ENCODE peak calls at places on chromosomes 4 and X, in seven cellular contexts. K, O, W, R, Z, A and D are unnamed samples.

GRCh38 chr4:17236686-17237085 is 275.2 kb downstream of the QDPR start:
- DNase-seq in A (no peak), Z (no peak), K (no peak), O (no peak), R (no peak), W (peak), D (no peak)

GRCh38 chrX:132493095-132493494 is 4.3 kb upstream of the MBNL3 start:
- DNase-seq in O (no peak), A (no peak), W (no peak), Z (no peak), R (no peak), K (no peak), D (no peak)

GRCh38 chr4:17027495-17027894 is 129.1 kb upstream of the LDB2 start:
- DNase-seq in Z (peak), A (no peak), W (peak), K (peak), O (no peak), R (no peak), D (no peak)

GRCh38 chr4:1452431-1453051 is 46.3 kb upstream of the NKX1-1 start:
- DNase-seq in Z (no peak), R (no peak), K (no peak), A (no peak), W (no peak), O (no peak), D (no peak)

GRCh38 chr4:53116959-53117358 is 248.9 kb downstream of the SCFD2 start:
- DNase-seq in A (no peak), W (peak), R (no peak), O (peak), Z (no peak), K (no peak), D (no peak)

GRCh38 chr4:24001486-24001885 is 111.6 kb upstream of the PPARGC1A start:
- DNase-seq in R (no peak), O (no peak), W (no peak), A (no peak), K (no peak), Z (no peak), D (no peak)

GRCh38 chrX:8668797-8669196 is 63.1 kb downstream of the ANOS1 start:
- DNase-seq in O (peak), R (peak), K (no peak), Z (no peak), A (no peak), W (no peak), D (no peak)

GRCh38 chr4:11455201-11455835 is 26.6 kb upstream of the HS3ST1 start:
- DNase-seq in Z (no peak), W (no peak), R (no peak), K (no peak), A (no peak), O (no peak), D (no peak)

GRCh38 chr4:2070421-2071251 is 11.5 kb downstream of the NAT8L start:
- DNase-seq in R (peak), K (no peak), O (no peak), A (no peak), Z (no peak), W (no peak), D (no peak)

GRCh38 chr4:90403781-90404180 is 276.6 kb downstream of the CCSER1 start:
- DNase-seq in Z (no peak), O (no peak), R (no peak), K (no peak), A (no peak), W (peak), D (no peak)

GRCh38 chrX:85627363-85627762 is 247.9 kb upstream of the POF1B start:
- DNase-seq in R (no peak), Z (no peak), W (peak), K (no peak), O (no peak), A (no peak), D (no peak)
- TF ChIP-seq CTCF in R (peak), Z (peak), W (peak), K (peak), O (peak), A (no peak), D (peak)

GRCh38 chrX:109635151-109635550 is 10.2 kb upstream of the KCNE5 start:
- DNase-seq in A (no peak), O (no peak), Z (no peak), R (peak), K (peak), W (peak), D (no peak)
- TF ChIP-seq CTCF in A (peak), O (peak), Z (peak), R (peak), K (peak), W (peak), D (peak)

GRCh38 chr4:183718876-183719275 is 59.8 kb downstream of the TRAPPC11 start:
- DNase-seq in R (no peak), O (no peak), W (no peak), K (no peak), A (no peak), Z (no peak), D (no peak)

GRCh38 chr4:183723561-183724228 is 64.6 kb downstream of the TRAPPC11 start:
- DNase-seq in Z (no peak), R (no peak), A (no peak), K (no peak), W (no peak), O (no peak), D (no peak)

GRCh38 chr4:183716302-183716701 is 57.2 kb downstream of the TRAPPC11 start:
- DNase-seq in K (no peak), A (no peak), R (no peak), W (no peak), O (no peak), Z (no peak), D (no peak)

GRCh38 chr4:183722738-183723560 is 63.9 kb downstream of the TRAPPC11 start:
- DNase-seq in K (peak), Z (no peak), R (peak), O (peak), W (peak), A (peak), D (peak)

DNA sequence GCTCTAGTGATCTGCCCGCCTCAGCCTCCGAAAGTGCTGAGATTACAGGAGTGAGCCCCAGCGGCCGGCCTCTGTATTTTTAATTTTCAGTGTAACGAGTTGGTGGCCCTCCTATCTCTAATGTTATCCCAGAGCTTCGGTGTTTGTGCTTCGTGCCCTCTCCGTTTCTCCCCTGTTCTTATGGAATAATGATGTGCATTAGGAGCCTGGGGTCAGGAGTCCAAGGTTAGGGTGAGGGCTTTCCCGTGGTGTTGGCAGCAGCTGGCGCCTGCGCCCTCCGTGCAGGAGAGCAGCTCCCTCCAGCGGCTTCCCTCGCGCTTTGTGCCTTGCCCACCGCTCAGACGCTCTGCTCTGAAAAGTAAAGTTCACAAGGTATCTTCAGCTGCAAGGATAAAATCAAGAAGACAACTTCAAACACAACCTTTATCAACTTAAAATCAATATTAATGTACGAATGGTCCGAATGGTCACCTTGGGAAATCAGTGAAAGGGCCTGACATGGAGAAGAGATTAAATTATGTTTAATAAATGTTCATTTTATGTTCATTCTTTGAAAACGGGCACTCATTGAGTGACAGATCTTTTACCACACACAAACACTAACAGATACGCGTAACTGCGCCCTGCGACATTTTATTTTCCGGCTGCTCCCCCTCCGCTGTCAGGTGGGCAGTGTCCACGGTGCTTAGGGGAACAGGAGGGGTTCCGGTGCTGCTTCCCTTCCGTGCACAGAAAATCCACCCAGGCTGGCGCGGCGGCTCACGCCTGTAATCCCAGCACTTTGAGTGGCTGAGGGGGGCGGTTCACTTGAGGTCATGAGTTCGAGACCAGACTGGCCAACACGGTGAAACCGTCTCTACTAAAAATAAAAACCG is 62.4 kb downstream of the TRAPPC11 start:
- DNase-seq in W (peak), Z (no peak), K (no peak), R (peak), O (peak), A (no peak), D (peak)
- TF ChIP-seq CTCF in W (peak), Z (peak), K (no peak), R (peak), O (no peak), A (no peak), D (peak)

GRCh38 chr4:26999689-27000088 is 139.0 kb downstream of the STIM2 start:
- DNase-seq in R (no peak), O (no peak), A (no peak), Z (no peak), W (no peak), K (no peak), D (no peak)

GRCh38 chr4:27001398-27002164 is 140.9 kb downstream of the STIM2 start:
- DNase-seq in O (no peak), K (no peak), R (peak), W (no peak), Z (no peak), A (no peak), D (no peak)

GRCh38 chr4:27003602-27004238 is 143.1 kb downstream of the STIM2 start:
- DNase-seq in A (no peak), R (no peak), O (no peak), K (no peak), Z (no peak), W (peak), D (no peak)

GRCh38 chr4:27000122-27000521 is 139.5 kb downstream of the STIM2 start:
- DNase-seq in W (no peak), O (no peak), R (no peak), K (no peak), Z (no peak), A (no peak), D (no peak)

DNA sequence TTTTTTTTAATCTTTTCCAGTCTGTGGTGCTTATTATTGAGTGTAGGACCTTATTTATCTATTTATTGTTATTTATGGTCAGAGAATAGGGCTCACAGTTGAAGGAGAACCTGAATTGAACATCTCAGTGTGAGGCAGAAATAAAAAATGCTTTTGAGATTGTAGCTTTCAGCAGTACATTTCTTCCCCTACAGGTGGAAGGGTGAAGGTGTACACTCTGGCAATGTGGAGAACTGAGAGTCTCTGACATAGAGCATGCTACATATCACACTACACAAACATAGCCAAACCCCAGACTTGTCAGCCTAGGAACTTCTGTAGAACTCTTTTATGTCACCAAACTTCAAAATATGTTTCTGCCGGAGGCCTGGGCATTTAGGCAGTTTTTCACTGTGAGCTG is 140.2 kb downstream of the STIM2 start:
- DNase-seq in A (no peak), R (no peak), W (no peak), Z (no peak), K (peak), O (no peak), D (no peak)
- TF ChIP-seq CTCF in A (peak), R (peak), W (peak), Z (peak), K (no peak), O (no peak), D (peak)

GRCh38 chrX:56974408-56974807 is 20.9 kb downstream of the SPIN3 start:
- DNase-seq in A (no peak), O (no peak), Z (no peak), K (peak), R (no peak), W (no peak), D (no peak)

GRCh38 chrX:56968980-56969379 is 26.4 kb downstream of the SPIN3 start:
- DNase-seq in K (no peak), R (no peak), W (peak), A (no peak), Z (no peak), O (no peak), D (no peak)

GRCh38 chrX:56969559-56969958 is 25.8 kb downstream of the SPIN3 start:
- DNase-seq in K (no peak), W (no peak), O (no peak), Z (no peak), R (no peak), A (no peak), D (no peak)
- TF ChIP-seq CTCF in K (no peak), W (no peak), O (no peak), Z (no peak), R (no peak), A (no peak), D (no peak)